ENCODE peak calls at places on chromosomes 7 and 10, in nine cellular contexts. B is tibial artery; G is ovary; F is CD4-positive, CD25-positive, alpha-beta regulatory T cell; X is astrocyte; I is spleen; A is colonic mucosa; W is cardiac muscle cell; L is fibroblast of lung. R is an unnamed sample.

GRCh38 chr7:124324262-124324661 is 291.4 kb upstream of the TMEM229A start:
- DNase-seq in L (no peak), F (no peak), G (no peak), W (no peak), X (no peak), A (no peak), I (no peak), B (no peak), R (no peak)

GRCh38 chr7:37006764-37007163 is 282.5 kb upstream of the AOAH start:
- DNase-seq in G (no peak), W (no peak), L (no peak), X (no peak), A (no peak), B (no peak), F (no peak), I (no peak), R (no peak)

GRCh38 chr10:112810651-112811215 is 139.3 kb upstream of the TCF7L2 start:
- DNase-seq in F (no peak), G (no peak), B (no peak), W (no peak), L (no peak), X (peak; percentile 37), A (no peak), I (no peak), R (no peak)

GRCh38 chr10:11017575-11018425 is at the start of gene CELF2:
- DNase-seq in X (peak; percentile 10), I (peak; percentile 82), F (peak; percentile 39), L (no peak), G (peak; percentile 66), B (peak; percentile 73), W (peak; percentile 91), A (peak; percentile 79), R (peak; percentile 66)

GRCh38 chr7:132407764-132408163 is 168.5 kb downstream of the PLXNA4 start:
- DNase-seq in G (no peak), F (no peak), X (no peak), W (no peak), B (no peak), A (no peak), I (no peak), L (peak; percentile 61), R (no peak)

GRCh38 chr10:104337985-104338735 is at the start of gene ITPRIP:
- DNase-seq in G (peak; percentile 81), I (peak; percentile 93), A (peak; percentile 78), X (peak; percentile 84), W (peak; percentile 78), B (peak; percentile 90), F (peak; percentile 61), L (peak; percentile 92), R (peak; percentile 59)

GRCh38 chr7:47143344-47143743 is 438.6 kb downstream of the TNS3 start:
- DNase-seq in I (no peak), L (peak; percentile 64), X (peak; percentile 79), W (no peak), A (no peak), F (no peak), G (no peak), B (no peak), R (no peak)

GRCh38 chr7:37208528-37208927 is 240.1 kb downstream of the ELMO1 start:
- DNase-seq in G (peak; percentile 80), F (no peak), X (peak; percentile 38), W (peak; percentile 71), I (no peak), L (peak; percentile 99), A (peak; percentile 60), B (peak; percentile 90), R (peak; percentile 56)

GRCh38 chr10:99236627-99237309 is 1.1 kb upstream of the HPSE2 start:
- DNase-seq in A (no peak), F (no peak), W (peak; percentile 17), G (no peak), L (no peak), X (no peak), B (no peak), I (no peak), R (no peak)

GRCh38 chr10:61192042-61192441 is 248.1 kb upstream of the RHOBTB1 start:
- DNase-seq in F (no peak), L (no peak), I (peak; percentile 51), G (no peak), A (no peak), X (no peak), W (no peak), B (no peak), R (no peak)

GRCh38 chr7:157432541-157432956 is 95.7 kb downstream of the DNAJB6 start:
- DNase-seq in L (peak; percentile 60), X (peak; percentile 66), W (no peak), A (peak; percentile 69), F (no peak), G (no peak), I (peak; percentile 79), B (peak; percentile 48), R (peak; percentile 14)

GRCh38 chr10:12681250-12681649 is 320.3 kb downstream of the CCDC3 start:
- DNase-seq in B (no peak), F (no peak), I (no peak), A (no peak), W (no peak), L (no peak), X (no peak), G (no peak), R (no peak)

GRCh38 chr10:546451-546850 is 143.0 kb downstream of the DIP2C start:
- DNase-seq in A (no peak), G (no peak), W (no peak), B (no peak), F (no peak), X (no peak), L (no peak), I (no peak), R (no peak)

GRCh38 chr7:138726288-138726687 is 25.1 kb upstream of the SVOPL start:
- DNase-seq in G (no peak), W (no peak), B (no peak), F (no peak), L (no peak), I (no peak), X (no peak), A (no peak), R (no peak)

GRCh38 chr10:3548702-3549101 is 236.3 kb downstream of the KLF6 start:
- DNase-seq in A (no peak), X (no peak), G (no peak), B (no peak), W (no peak), F (no peak), L (no peak), I (no peak), R (no peak)

GRCh38 chr10:29807407-29807806 is 172.6 kb upstream of the SVIL start:
- DNase-seq in B (no peak), I (no peak), L (peak; percentile 85), F (no peak), G (no peak), W (no peak), X (peak; percentile 89), A (no peak), R (no peak)

GRCh38 chr10:113000454-113000853 is 50.4 kb downstream of the TCF7L2 start:
- DNase-seq in I (no peak), W (no peak), L (no peak), X (no peak), F (no peak), A (no peak), G (no peak), B (no peak), R (no peak)

GRCh38 chr7:1141651-1142050 is 18.3 kb downstream of the ZFAND2A start:
- DNase-seq in I (peak; percentile 28), F (no peak), A (no peak), B (no peak), L (no peak), W (no peak), X (no peak), G (no peak), R (no peak)

GRCh38 chr7:105932835-105933477 is 30.1 kb upstream of the CDHR3 start:
- DNase-seq in B (no peak), A (peak; percentile 32), G (no peak), W (no peak), F (no peak), I (no peak), L (peak; percentile 73), X (peak; percentile 72), R (no peak)

GRCh38 chr10:86233131-86233530 is 133.5 kb downstream of the GRID1 start:
- DNase-seq in A (no peak), I (no peak), X (no peak), B (no peak), L (no peak), G (no peak), F (no peak), W (no peak), R (no peak)

GRCh38 chr7:72234086-72234485 is 178.1 kb downstream of the CALN1 start:
- DNase-seq in X (no peak), F (no peak), W (no peak), L (no peak), B (no peak), I (no peak), G (no peak), A (no peak), R (no peak)
- H3K4me1 ChIP-seq in X (no peaks in the 10 kb centered on the region), F (no peaks in the 10 kb centered on the region), W (no peaks in the 10 kb centered on the region), L (no peaks in the 10 kb centered on the region), B (no peaks in the 10 kb centered on the region), I (no peaks in the 10 kb centered on the region), G (no peaks in the 10 kb centered on the region), A (no peaks in the 10 kb centered on the region), R (no peaks in the 10 kb centered on the region)

DNA sequence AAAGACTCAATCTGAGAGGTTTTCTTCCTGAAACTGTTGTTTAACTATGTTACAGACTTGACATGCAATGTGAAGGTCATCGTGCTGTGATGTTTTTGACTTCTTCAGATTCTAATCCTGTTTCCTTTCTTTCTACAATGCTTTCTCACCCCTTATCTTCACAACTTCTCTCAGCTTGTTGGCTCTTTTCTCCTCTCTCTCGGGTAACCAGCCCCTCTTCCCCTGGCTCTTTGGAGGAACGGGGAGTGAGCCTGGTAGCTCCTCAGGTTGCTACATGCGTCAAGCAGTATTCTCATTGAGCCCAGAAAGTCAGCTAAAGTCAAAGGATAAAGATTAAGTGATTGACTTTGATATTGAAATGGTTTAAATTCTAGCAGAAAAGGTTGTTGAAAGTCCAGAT is 40.1 kb downstream of the SEC23IP start:
- DNase-seq in X (no peak), F (no peak), A (no peak), W (no peak), L (no peak), B (no peak), G (no peak), I (no peak), R (no peak)
- H3K36me3 ChIP-seq in X (peaks cover 33% of the 10 kb centered on the region), F (peaks cover 63% of the 10 kb centered on the region), A (peaks cover 3% of the 10 kb centered on the region), W (peaks cover 55% of the 10 kb centered on the region), L (peaks cover 9% of the 10 kb centered on the region), B (peaks cover 65% of the 10 kb centered on the region), G (no peaks in the 10 kb centered on the region), I (peaks cover 100% of the 10 kb centered on the region), R (peaks cover 21% of the 10 kb centered on the region)

GRCh38 chr7:128741491-128741890 is 2.3 kb downstream of the CALU start:
- DNase-seq in B (no peak), I (no peak), G (no peak), W (no peak), X (no peak), F (no peak), L (no peak), A (no peak), R (no peak)
- H3K4me3 ChIP-seq in B (no peak overlapping the region), I (no peak overlapping the region), G (peak overlapping the region; percentile 1), W (no peak overlapping the region), X (peak overlapping the region; percentile 100), F (no peak overlapping the region), L (peak overlapping the region; percentile 83), A (no peak overlapping the region), R (no peak overlapping the region)

DNA sequence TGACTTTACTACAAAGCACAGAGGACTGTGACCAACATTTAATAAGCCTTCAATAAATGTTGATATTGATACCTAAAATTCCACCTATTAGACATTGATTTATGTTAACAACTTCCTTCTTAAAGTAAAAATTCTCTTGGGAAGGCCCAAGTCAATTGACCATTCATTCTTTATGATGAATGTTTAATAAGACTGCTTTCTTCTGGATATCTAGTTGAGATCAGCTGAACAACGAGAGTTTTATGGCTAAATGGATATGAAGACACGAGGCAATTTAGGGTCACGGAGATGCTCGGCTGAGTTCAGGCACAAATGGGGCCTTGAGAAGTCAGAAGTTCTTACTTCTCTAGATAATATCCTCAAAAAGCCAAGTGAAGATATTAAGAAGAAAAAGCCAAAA is 258.8 kb downstream of the FRMD4A start:
- DNase-seq in B (no peak), X (no peak), W (no peak), G (no peak), I (no peak), A (no peak), F (no peak), L (no peak), R (no peak)
- H3K4me1 ChIP-seq in B (peaks cover 14% of the 10 kb centered on the region), X (peaks cover 16% of the 10 kb centered on the region), W (peaks cover 6% of the 10 kb centered on the region), G (no peaks in the 10 kb centered on the region), I (no peaks in the 10 kb centered on the region), A (peaks cover 4% of the 10 kb centered on the region), F (no peaks in the 10 kb centered on the region), L (peaks cover 14% of the 10 kb centered on the region), R (no peaks in the 10 kb centered on the region)

R was measured in pancreas.